ENCODE peak calls at places on chromosomes 1 and 21, in five cellular contexts. L is stimulated activated CD4-positive, alpha-beta T cell treated with anti-CD3 and anti-CD28 coated beads, Interleukin-12 subunit alpha, Interleukin-12 subunit beta, amount 100 ng/mL, for 48 hours; J is OCI-LY7; Z is neuronal stem cell; I is NCI-H146. O is an unnamed sample.

GRCh38 chr1:24938276-24938675 is 8.2 kb upstream of the RUNX3 start:
- DNase-seq in L (no peak), J (no peak), Z (no peak), I (no peak), O (no peak)

GRCh38 chr1:108896160-108897150 is 19.7 kb downstream of the GPSM2 start:
- DNase-seq in L (no peak), J (no peak), Z (no peak), I (no peak), O (peak)

GRCh38 chr1:74697832-74698231 is 24.2 kb upstream of the ERICH3 start:
- DNase-seq in L (no peak), J (no peak), Z (no peak), I (no peak), O (no peak)

GRCh38 chr1:94801919-94802546 is 18.1 kb upstream of the SLC44A3 start:
- DNase-seq in L (no peak), J (peak), Z (peak), I (peak), O (peak)

GRCh38 chr21:39313042-39313456 is 383 bp downstream of the BRWD1 start:
- DNase-seq in L (no peak), J (no peak), Z (peak), I (peak), O (no peak)

GRCh38 chr1:204114606-204115005 is 37.2 kb downstream of the ETNK2 start:
- DNase-seq in L (no peak), J (no peak), Z (no peak), I (no peak), O (peak)

GRCh38 chr21:37753122-37753599 is 163.1 kb downstream of the KCNJ6 start:
- DNase-seq in L (no peak), J (no peak), Z (no peak), I (no peak), O (no peak)

GRCh38 chr1:92924501-92924900 is 36.8 kb downstream of the DIPK1A start:
- DNase-seq in L (no peak), J (no peak), Z (no peak), I (no peak), O (no peak)

GRCh38 chr1:152517237-152517811 is 3.0 kb downstream of the CRCT1 start:
- DNase-seq in L (no peak), J (no peak), Z (no peak), I (no peak), O (no peak)

GRCh38 chr1:151612506-151613274 is 840 bp downstream of the SNX27 start:
- DNase-seq in L (peak), J (peak), Z (no peak), I (peak), O (peak)

GRCh38 chr1:6545276-6545934 is 8.9 kb downstream of the NOL9 start:
- DNase-seq in L (no peak), J (no peak), Z (no peak), I (no peak), O (no peak)

GRCh38 chr21:30625449-30625848 is 5.0 kb downstream of the KRTAP20-4 start:
- DNase-seq in L (no peak), J (no peak), Z (no peak), I (no peak), O (no peak)

GRCh38 chr21:32929633-32930038 is 96.1 kb upstream of the OLIG2 start:
- DNase-seq in L (no peak), J (no peak), Z (no peak), I (no peak), O (no peak)

GRCh38 chr1:53614231-53615021 is 124.5 kb downstream of the GLIS1 start:
- DNase-seq in L (no peak), J (no peak), Z (no peak), I (peak), O (no peak)

GRCh38 chr1:230827801-230828200 is 40.5 kb downstream of the C1orf198 start:
- DNase-seq in L (no peak), J (no peak), Z (no peak), I (no peak), O (no peak)

GRCh38 chr1:207049974-207050391 is 1.0 kb downstream of the YOD1 start:
- DNase-seq in L (peak), J (peak), Z (peak), I (peak), O (peak)

GRCh38 chr1:53799141-53799540 is 39.0 kb downstream of the NDC1 start:
- DNase-seq in L (no peak), J (no peak), Z (no peak), I (no peak), O (no peak)

GRCh38 chr1:158024737-158025136 is 31.3 kb downstream of the KIRREL1 start:
- DNase-seq in L (no peak), J (no peak), Z (no peak), I (no peak), O (no peak)

GRCh38 chr1:32774950-32775634 is 42.1 kb downstream of the YARS1 start:
- DNase-seq in L (no peak), J (no peak), Z (no peak), I (no peak), O (no peak)

GRCh38 chr1:153919879-153920852 is 2.6 kb downstream of the GATAD2B start:
- DNase-seq in L (no peak), J (peak), Z (no peak), I (no peak), O (peak)

GRCh38 chr1:223815865-223816264 is 29.9 kb downstream of the TP53BP2 start:
- DNase-seq in L (no peak), J (no peak), Z (no peak), I (no peak), O (no peak)

GRCh38 chr1:202661136-202661845 is 49.0 kb downstream of the SYT2 start:
- DNase-seq in L (no peak), J (peak), Z (no peak), I (peak), O (no peak)

GRCh38 chr1:60228253-60228594 is 154.7 kb upstream of the C1orf87 start:
- DNase-seq in L (no peak), J (no peak), Z (no peak), I (no peak), O (no peak)

GRCh38 chr1:95126366-95126765 is 9.2 kb downstream of the TLCD4 start:
- DNase-seq in L (no peak), J (no peak), Z (no peak), I (no peak), O (no peak)

GRCh38 chr21:37445228-37445627 is 78.7 kb downstream of the DYRK1A start:
- DNase-seq in L (no peak), J (no peak), Z (no peak), I (no peak), O (no peak)

O was measured in MV-4-11.